ENCODE peak calls at places on chromosomes 13 and 19, in five cellular contexts. N is GM23338, F is Panc1, M is K562, H is upper lobe of left lung. S is an unnamed sample.

GRCh38 chr13:23352161-23352560 is 81.3 kb downstream of the SACS start:
- ATAC-seq in N (no peak), F (no peak), M (no peak), H (no peak), S (no peak)

GRCh38 chr19:43699506-43700367 is 16.1 kb upstream of the IRGC start:
- ATAC-seq in N (peak), F (no peak), M (peak), H (no peak), S (peak)

GRCh38 chr13:50518791-50519201 is 324.7 kb downstream of the DLEU7 start:
- ATAC-seq in N (no peak), F (no peak), M (no peak), H (no peak), S (no peak)

GRCh38 chr13:111051041-111051440 is 64.1 kb upstream of the ARHGEF7 start:
- ATAC-seq in N (no peak), F (no peak), M (no peak), H (peak), S (no peak)

GRCh38 chr19:57192993-57193392 is 1.7 kb downstream of the ZNF264 start:
- ATAC-seq in N (no peak), F (no peak), M (no peak), H (no peak), S (no peak)

GRCh38 chr13:97215325-97215724 is 6.8 kb upstream of the MBNL2 start:
- ATAC-seq in N (no peak), F (no peak), M (no peak), H (no peak), S (no peak)

GRCh38 chr13:27321619-27322385 is 51.2 kb downstream of the RASL11A start:
- ATAC-seq in N (no peak), F (no peak), M (no peak), H (no peak), S (no peak)

GRCh38 chr19:58577581-58578429 is 4.7 kb upstream of the MZF1 start:
- ATAC-seq in N (no peak), F (no peak), M (no peak), H (no peak), S (no peak)

GRCh38 chr13:49625392-49626137 is 2.7 kb upstream of the ARL11 start:
- ATAC-seq in N (no peak), F (peak), M (no peak), H (peak), S (no peak)

GRCh38 chr19:46958542-46958941 is 61.1 kb upstream of the NPAS1 start:
- ATAC-seq in N (peak), F (no peak), M (peak), H (no peak), S (no peak)

DNA sequence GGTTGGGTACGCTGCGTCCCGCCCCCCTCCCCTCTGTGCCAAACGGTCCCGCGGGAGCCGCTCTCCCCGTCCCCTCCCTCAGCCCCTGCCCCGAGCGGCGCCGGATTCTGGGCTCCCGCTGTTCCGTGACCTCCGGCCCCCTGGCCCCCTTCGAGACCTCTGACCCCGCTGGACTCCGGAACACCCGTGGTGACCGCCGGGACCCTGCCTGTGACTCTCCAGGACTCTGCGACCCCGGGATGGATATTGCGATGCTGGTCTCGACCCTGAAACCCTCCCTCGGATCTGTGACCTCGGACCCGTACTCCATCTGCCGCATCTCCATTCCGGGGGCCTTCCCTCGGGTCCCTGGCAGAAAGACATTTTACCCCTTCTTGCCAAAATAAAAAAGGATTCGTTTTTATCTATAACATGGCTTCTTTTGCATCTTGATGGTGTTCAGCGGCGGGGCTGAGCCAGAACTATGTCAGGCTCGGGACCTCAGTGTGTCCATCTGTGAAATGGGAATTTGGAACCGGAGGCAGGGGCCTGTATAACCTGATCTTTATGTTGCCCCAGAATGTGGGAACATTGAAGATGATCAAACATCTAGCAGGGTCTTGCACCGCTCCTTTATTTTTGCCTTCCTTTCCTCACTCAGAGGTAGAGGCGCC is 654 bp upstream of the MEGF8 start:
- ATAC-seq in N (peak), F (no peak), M (no peak), H (no peak), S (no peak)
- H3K27ac ChIP-seq in N (no peak), F (peak), M (no peak), H (peak), S (no peak)

GRCh38 chr19:38869836-38870607 is 8.1 kb downstream of the RINL start:
- ATAC-seq in N (peak), F (peak), M (no peak), H (peak), S (peak)
- TF ChIP-seq POLR2AphosphoS5 in N (peak), F (no peak), M (no peak), H (peak), S (peak)

GRCh38 chr13:26253262-26253786 is 605 bp upstream of the CDK8 start:
- ATAC-seq in N (no peak), F (no peak), M (no peak), H (no peak), S (no peak)

GRCh38 chr13:26254583-26255102 is 714 bp downstream of the CDK8 start:
- ATAC-seq in N (peak), F (peak), M (peak), H (peak), S (peak)

GRCh38 chr13:26255717-26256277 is 1.9 kb downstream of the CDK8 start:
- ATAC-seq in N (no peak), F (no peak), M (peak), H (no peak), S (no peak)

GRCh38 chr13:26257049-26257448 is 3.1 kb downstream of the CDK8 start:
- ATAC-seq in N (no peak), F (no peak), M (no peak), H (no peak), S (no peak)

GRCh38 chr13:26253787-26254582 is at the start of gene CDK8:
- ATAC-seq in N (peak), F (peak), M (peak), H (peak), S (peak)
- TF ChIP-seq CTCF in N (no peak), F (no peak), M (no peak), H (no peak), S (peak)

DNA sequence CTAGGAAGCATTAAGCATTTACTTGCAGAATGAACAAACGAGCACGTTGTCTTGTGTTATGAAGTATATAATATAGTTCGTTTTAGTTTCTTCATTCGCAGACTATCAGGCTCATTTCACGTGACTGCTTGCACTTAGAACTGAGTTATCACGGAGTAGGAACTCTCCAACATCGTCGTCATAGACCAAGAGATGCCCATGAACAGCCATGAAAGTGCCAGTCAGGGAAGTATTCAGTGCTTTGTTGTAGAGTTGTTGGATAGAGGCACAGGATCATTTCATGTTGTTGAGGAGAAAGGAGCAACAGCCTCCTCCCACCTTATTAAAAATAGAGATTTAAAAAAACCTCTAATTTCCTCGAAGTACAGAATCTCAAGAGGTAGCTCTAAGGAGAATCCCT is 969 bp upstream of the IL17D start:
- ATAC-seq in N (no peak), F (no peak), M (no peak), H (no peak), S (no peak)
- H3K27ac ChIP-seq in N (no peak), F (no peak), M (no peak), H (no peak), S (no peak)

DNA sequence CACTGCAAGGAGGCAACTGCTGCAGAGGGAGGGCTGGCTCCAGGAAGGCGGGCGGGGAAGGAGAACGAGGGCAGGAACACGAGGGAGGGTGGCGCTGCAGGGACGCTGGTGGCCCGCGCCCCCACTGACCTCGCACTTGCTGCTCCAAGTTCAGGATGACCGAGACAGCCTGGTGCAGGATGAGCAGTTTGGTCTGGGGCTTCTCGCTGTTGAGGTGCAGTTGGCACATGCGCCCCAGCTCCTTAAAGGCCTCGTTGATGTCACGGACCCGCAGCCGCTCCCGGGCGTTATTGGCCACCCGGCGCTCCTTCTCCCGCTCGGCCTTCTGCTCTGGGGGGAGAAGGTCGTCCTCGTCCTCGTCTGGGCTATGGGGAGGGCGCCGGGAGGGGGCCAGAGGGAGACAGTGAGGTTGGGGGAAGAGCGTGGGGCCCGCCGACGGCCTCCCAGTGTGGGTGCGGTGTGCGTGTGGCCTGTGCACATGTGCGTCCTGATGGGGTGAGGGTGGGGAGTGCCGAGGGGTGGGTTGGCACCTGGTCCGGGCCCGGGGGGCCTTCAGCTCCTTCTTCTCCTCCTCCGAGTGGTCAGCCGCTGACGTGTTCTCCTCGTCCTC is 10.0 kb upstream of the UQCR11 start:
- ATAC-seq in N (no peak), F (no peak), M (no peak), H (no peak), S (no peak)
- TF ChIP-seq POLR2AphosphoS5 in N (no peak), F (no peak), M (no peak), H (no peak), S (no peak)

DNA sequence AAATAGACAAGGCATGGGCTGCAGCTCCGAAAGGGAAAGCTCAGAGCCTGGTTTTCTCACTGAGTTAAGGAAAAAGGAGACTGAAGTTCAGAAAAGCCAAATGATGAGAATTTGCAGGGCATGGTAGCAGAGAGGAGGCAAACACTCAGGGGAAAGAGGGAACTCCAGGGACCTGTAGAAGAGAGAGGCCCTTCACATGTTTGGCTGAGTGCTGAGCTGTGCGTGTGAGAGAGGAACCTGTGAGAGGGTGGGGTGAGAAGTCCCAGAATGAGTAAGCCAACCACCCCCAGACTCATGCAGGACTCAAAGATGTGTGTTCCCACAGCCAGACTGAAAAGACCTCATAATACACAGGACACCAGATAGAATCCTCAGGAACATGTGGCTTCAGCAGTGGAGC is 2.8 kb upstream of the CRYL1 start:
- ATAC-seq in N (no peak), F (no peak), M (no peak), H (no peak), S (no peak)
- TF ChIP-seq CTCF in N (no peak), F (no peak), M (no peak), H (no peak), S (no peak)

GRCh38 chr13:33178197-33178699 is 107.3 kb downstream of the STARD13 start:
- ATAC-seq in N (no peak), F (no peak), M (no peak), H (no peak), S (no peak)

GRCh38 chr13:33180009-33180804 is 105.3 kb downstream of the STARD13 start:
- ATAC-seq in N (no peak), F (no peak), M (no peak), H (no peak), S (no peak)

GRCh38 chr13:33181264-33181663 is 104.3 kb downstream of the STARD13 start:
- ATAC-seq in N (no peak), F (no peak), M (no peak), H (no peak), S (no peak)

GRCh38 chr13:33176526-33176925 is 109.0 kb downstream of the STARD13 start:
- ATAC-seq in N (no peak), F (no peak), M (no peak), H (no peak), S (no peak)

GRCh38 chr13:33179463-33179862 is 106.1 kb downstream of the STARD13 start:
- ATAC-seq in N (peak), F (no peak), M (no peak), H (no peak), S (no peak)
- H3K27ac ChIP-seq in N (no peak), F (no peak), M (no peak), H (no peak), S (no peak)

GRCh38 chr19:14383898-14384669 is 2.8 kb downstream of the ADGRE5 start:
- ATAC-seq in N (no peak), F (no peak), M (peak), H (peak), S (peak)
- TF ChIP-seq POLR2AphosphoS5 in N (no peak), F (no peak), M (peak), H (peak), S (peak)

DNA sequence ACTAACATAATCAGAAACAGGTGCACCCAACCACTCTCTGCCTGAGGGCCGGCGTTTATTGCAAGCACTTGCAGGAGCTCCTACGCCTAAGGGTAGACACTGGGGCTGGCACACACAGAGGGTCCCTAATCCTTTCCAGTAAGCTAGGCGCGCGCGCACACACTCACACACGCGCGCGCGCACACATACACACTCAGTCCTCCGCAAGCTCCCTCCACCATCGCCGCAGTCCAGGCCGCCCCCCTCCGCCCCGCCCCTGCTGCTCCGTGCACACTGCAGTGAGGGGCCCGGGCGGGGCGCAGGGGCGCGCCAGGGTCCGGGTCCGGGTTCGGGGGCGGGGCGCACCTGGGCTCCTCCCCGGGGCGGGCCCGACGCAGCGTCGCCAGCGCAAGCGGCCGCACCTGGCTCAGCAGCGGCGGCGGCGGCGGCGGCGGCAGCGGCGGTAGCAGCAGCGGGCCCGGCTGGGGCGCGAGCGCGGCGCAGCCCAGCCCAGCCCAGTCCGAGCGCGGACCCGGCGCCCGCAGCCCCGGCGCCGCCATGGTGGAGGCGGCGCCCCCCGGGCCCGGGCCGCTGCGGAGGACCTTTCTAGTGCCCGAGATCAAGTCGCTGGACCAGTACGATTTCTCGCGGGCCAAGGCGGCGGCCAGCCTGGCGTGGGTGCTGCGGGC is at the start of gene CAMSAP3:
- ATAC-seq in N (peak), F (peak), M (peak), H (peak), S (peak)
- TF ChIP-seq CTCF in N (no peak), F (no peak), M (no peak), H (no peak), S (no peak)

GRCh38 chr13:98332222-98332621 is 155.2 kb upstream of the RNF113B start:
- ATAC-seq in N (no peak), F (no peak), M (no peak), H (no peak), S (no peak)
- H3K27ac ChIP-seq in N (peak), F (no peak), M (no peak), H (no peak), S (no peak)